ENCODE peak calls at places on chromosomes 1 and 21, in six cellular contexts. One of them, this sample, is unnamed.

GRCh38 chr21:42039470-42039901 is 29.3 kb upstream of the ZBTB21 start:
- DNase-seq in PC-3: peak; percentile 49
- DNase-seq in WTC11: no peak
- DNase-seq in A549: no peak
- DNase-seq in HepG2: no peak
- DNase-seq in AG08396: no peak
- DNase-seq in this sample: no peak

GRCh38 chr1:23385119-23385621 is 15.5 kb upstream of the ZNF436 start:
- DNase-seq in PC-3: no peak
- DNase-seq in WTC11: no peak
- DNase-seq in A549: no peak
- DNase-seq in HepG2: no peak
- DNase-seq in AG08396: no peak
- DNase-seq in this sample: no peak

GRCh38 chr1:10779201-10779600 is 17.2 kb downstream of the CASZ1 start:
- DNase-seq in PC-3: peak; percentile 92
- DNase-seq in WTC11: no peak
- DNase-seq in A549: peak; percentile 78
- DNase-seq in HepG2: no peak
- DNase-seq in AG08396: no peak
- DNase-seq in this sample: peak; percentile 91

GRCh38 chr1:27954186-27954585 is 5.6 kb upstream of the XKR8 start:
- DNase-seq in PC-3: no peak
- DNase-seq in WTC11: no peak
- DNase-seq in A549: no peak
- DNase-seq in HepG2: no peak
- DNase-seq in AG08396: no peak
- DNase-seq in this sample: no peak

GRCh38 chr1:182614796-182615451 is 10.7 kb upstream of the RGS16 start:
- DNase-seq in PC-3: peak; percentile 40
- DNase-seq in WTC11: peak; percentile 55
- DNase-seq in A549: peak; percentile 42
- DNase-seq in HepG2: no peak
- DNase-seq in AG08396: peak; percentile 86
- DNase-seq in this sample: peak; percentile 62

GRCh38 chr1:242787968-242788367 is 263.5 kb upstream of the PLD5 start:
- DNase-seq in PC-3: peak; percentile 23
- DNase-seq in WTC11: no peak
- DNase-seq in A549: no peak
- DNase-seq in HepG2: no peak
- DNase-seq in AG08396: no peak
- DNase-seq in this sample: no peak

GRCh38 chr1:214708321-214708960 is 105.4 kb downstream of the CENPF start:
- DNase-seq in PC-3: peak; percentile 58
- DNase-seq in WTC11: no peak
- DNase-seq in A549: no peak
- DNase-seq in HepG2: no peak
- DNase-seq in AG08396: no peak
- DNase-seq in this sample: no peak

GRCh38 chr1:230205719-230206198 is 138.7 kb downstream of the GALNT2 start:
- DNase-seq in PC-3: no peak
- DNase-seq in WTC11: no peak
- DNase-seq in A549: no peak
- DNase-seq in HepG2: no peak
- DNase-seq in AG08396: no peak
- DNase-seq in this sample: no peak

GRCh38 chr1:36784147-36784862 is 250.0 kb downstream of the GRIK3 start:
- DNase-seq in PC-3: no peak
- DNase-seq in WTC11: no peak
- DNase-seq in A549: no peak
- DNase-seq in HepG2: no peak
- DNase-seq in AG08396: no peak
- DNase-seq in this sample: no peak

GRCh38 chr1:91781371-91781825 is 104.6 kb downstream of the TGFBR3 start:
- DNase-seq in PC-3: peak; percentile 75
- DNase-seq in WTC11: no peak
- DNase-seq in A549: no peak
- DNase-seq in HepG2: no peak
- DNase-seq in AG08396: no peak
- DNase-seq in this sample: no peak

GRCh38 chr1:241641748-241642592 is 1.8 kb upstream of the CHML start:
- DNase-seq in PC-3: peak; percentile 96
- DNase-seq in WTC11: no peak
- DNase-seq in A549: peak; percentile 90
- DNase-seq in HepG2: peak; percentile 84
- DNase-seq in AG08396: peak; percentile 46
- DNase-seq in this sample: no peak

GRCh38 chr1:5223266-5223665 is 568.9 kb downstream of the AJAP1 start:
- DNase-seq in PC-3: no peak
- DNase-seq in WTC11: no peak
- DNase-seq in A549: no peak
- DNase-seq in HepG2: no peak
- DNase-seq in AG08396: no peak
- DNase-seq in this sample: no peak

This sample was measured in H54.